ENCODE peak calls at places on chromosomes 5 and 9, in five cellular contexts. One of them, this sample, is unnamed.

GRCh38 chr9:76377791-76378190 is 16.4 kb downstream of the RFK start:
- DNase-seq in activated T-helper 9 cell treated with anti-CD3 and anti-CD28 coated beads, Interleukin-2, amount 50 U/mL, for 16 hours: no peak
- DNase-seq in activated CD4-positive, alpha-beta T cell treated with anti-CD3 and anti-CD28 coated beads for 36 hours: no peak
- DNase-seq in activated naive CD8-positive, alpha-beta T cell treated with anti-CD3 and anti-CD28 coated beads for 36 hours: no peak
- DNase-seq in fibroblast of lung: no peak
- DNase-seq in this sample: no peak

GRCh38 chr9:132792547-132792946 is 85.5 kb downstream of the AK8 start:
- DNase-seq in activated naive CD8-positive, alpha-beta T cell treated with anti-CD3 and anti-CD28 coated beads for 36 hours: no peak
- DNase-seq in activated CD4-positive, alpha-beta T cell treated with anti-CD3 and anti-CD28 coated beads for 36 hours: no peak
- DNase-seq in fibroblast of lung: no peak
- DNase-seq in activated T-helper 9 cell treated with anti-CD3 and anti-CD28 coated beads, Interleukin-2, amount 50 U/mL, for 16 hours: no peak
- DNase-seq in this sample: no peak

GRCh38 chr5:1324719-1325190 is 20.1 kb downstream of the CLPTM1L start:
- DNase-seq in activated CD4-positive, alpha-beta T cell treated with anti-CD3 and anti-CD28 coated beads for 36 hours: no peak
- DNase-seq in activated T-helper 9 cell treated with anti-CD3 and anti-CD28 coated beads, Interleukin-2, amount 50 U/mL, for 16 hours: no peak
- DNase-seq in activated naive CD8-positive, alpha-beta T cell treated with anti-CD3 and anti-CD28 coated beads for 36 hours: no peak
- DNase-seq in fibroblast of lung: no peak
- DNase-seq in this sample: no peak

GRCh38 chr5:66821626-66822429 is 225.6 kb downstream of the MAST4 start:
- DNase-seq in activated naive CD8-positive, alpha-beta T cell treated with anti-CD3 and anti-CD28 coated beads for 36 hours: peak
- DNase-seq in activated T-helper 9 cell treated with anti-CD3 and anti-CD28 coated beads, Interleukin-2, amount 50 U/mL, for 16 hours: no peak
- DNase-seq in activated CD4-positive, alpha-beta T cell treated with anti-CD3 and anti-CD28 coated beads for 36 hours: peak
- DNase-seq in fibroblast of lung: no peak
- DNase-seq in this sample: no peak

GRCh38 chr5:146340260-146341081 is 1.8 kb downstream of the POU4F3 start:
- DNase-seq in activated CD4-positive, alpha-beta T cell treated with anti-CD3 and anti-CD28 coated beads for 36 hours: peak
- DNase-seq in activated T-helper 9 cell treated with anti-CD3 and anti-CD28 coated beads, Interleukin-2, amount 50 U/mL, for 16 hours: no peak
- DNase-seq in fibroblast of lung: peak
- DNase-seq in activated naive CD8-positive, alpha-beta T cell treated with anti-CD3 and anti-CD28 coated beads for 36 hours: no peak
- DNase-seq in this sample: peak

GRCh38 chr5:18314192-18314778 is 680.0 kb downstream of the TAF11L14 start:
- DNase-seq in activated CD4-positive, alpha-beta T cell treated with anti-CD3 and anti-CD28 coated beads for 36 hours: peak
- DNase-seq in activated T-helper 9 cell treated with anti-CD3 and anti-CD28 coated beads, Interleukin-2, amount 50 U/mL, for 16 hours: no peak
- DNase-seq in fibroblast of lung: peak
- DNase-seq in activated naive CD8-positive, alpha-beta T cell treated with anti-CD3 and anti-CD28 coated beads for 36 hours: no peak
- DNase-seq in this sample: no peak

GRCh38 chr5:170306381-170306790 is 8.8 kb upstream of the LCP2 start:
- DNase-seq in activated T-helper 9 cell treated with anti-CD3 and anti-CD28 coated beads, Interleukin-2, amount 50 U/mL, for 16 hours: no peak
- DNase-seq in fibroblast of lung: peak
- DNase-seq in activated CD4-positive, alpha-beta T cell treated with anti-CD3 and anti-CD28 coated beads for 36 hours: peak
- DNase-seq in activated naive CD8-positive, alpha-beta T cell treated with anti-CD3 and anti-CD28 coated beads for 36 hours: no peak
- DNase-seq in this sample: no peak

GRCh38 chr9:93572636-93573035 is 3.7 kb upstream of the PHF2 start:
- DNase-seq in activated T-helper 9 cell treated with anti-CD3 and anti-CD28 coated beads, Interleukin-2, amount 50 U/mL, for 16 hours: no peak
- DNase-seq in fibroblast of lung: no peak
- DNase-seq in activated CD4-positive, alpha-beta T cell treated with anti-CD3 and anti-CD28 coated beads for 36 hours: no peak
- DNase-seq in activated naive CD8-positive, alpha-beta T cell treated with anti-CD3 and anti-CD28 coated beads for 36 hours: no peak
- DNase-seq in this sample: no peak

GRCh38 chr9:113219186-113219936 is 1.7 kb downstream of the FKBP15 start:
- DNase-seq in activated T-helper 9 cell treated with anti-CD3 and anti-CD28 coated beads, Interleukin-2, amount 50 U/mL, for 16 hours: no peak
- DNase-seq in fibroblast of lung: no peak
- DNase-seq in activated naive CD8-positive, alpha-beta T cell treated with anti-CD3 and anti-CD28 coated beads for 36 hours: no peak
- DNase-seq in activated CD4-positive, alpha-beta T cell treated with anti-CD3 and anti-CD28 coated beads for 36 hours: no peak
- DNase-seq in this sample: no peak

GRCh38 chr5:94771742-94772141 is 153.3 kb downstream of the SLF1 start:
- DNase-seq in activated naive CD8-positive, alpha-beta T cell treated with anti-CD3 and anti-CD28 coated beads for 36 hours: no peak
- DNase-seq in fibroblast of lung: no peak
- DNase-seq in activated T-helper 9 cell treated with anti-CD3 and anti-CD28 coated beads, Interleukin-2, amount 50 U/mL, for 16 hours: no peak
- DNase-seq in activated CD4-positive, alpha-beta T cell treated with anti-CD3 and anti-CD28 coated beads for 36 hours: no peak
- DNase-seq in this sample: no peak

GRCh38 chr5:158119852-158120708 is 261.1 kb upstream of the CLINT1 start:
- DNase-seq in activated CD4-positive, alpha-beta T cell treated with anti-CD3 and anti-CD28 coated beads for 36 hours: no peak
- DNase-seq in activated T-helper 9 cell treated with anti-CD3 and anti-CD28 coated beads, Interleukin-2, amount 50 U/mL, for 16 hours: no peak
- DNase-seq in activated naive CD8-positive, alpha-beta T cell treated with anti-CD3 and anti-CD28 coated beads for 36 hours: no peak
- DNase-seq in fibroblast of lung: peak
- DNase-seq in this sample: no peak

GRCh38 chr5:73911761-73912393 is 285.9 kb downstream of the ARHGEF28 start:
- DNase-seq in activated naive CD8-positive, alpha-beta T cell treated with anti-CD3 and anti-CD28 coated beads for 36 hours: no peak
- DNase-seq in activated CD4-positive, alpha-beta T cell treated with anti-CD3 and anti-CD28 coated beads for 36 hours: no peak
- DNase-seq in fibroblast of lung: peak
- DNase-seq in activated T-helper 9 cell treated with anti-CD3 and anti-CD28 coated beads, Interleukin-2, amount 50 U/mL, for 16 hours: no peak
- DNase-seq in this sample: no peak

GRCh38 chr5:88886756-88887741 is 4.1 kb upstream of the MEF2C start:
- DNase-seq in activated naive CD8-positive, alpha-beta T cell treated with anti-CD3 and anti-CD28 coated beads for 36 hours: no peak
- DNase-seq in activated CD4-positive, alpha-beta T cell treated with anti-CD3 and anti-CD28 coated beads for 36 hours: no peak
- DNase-seq in fibroblast of lung: no peak
- DNase-seq in activated T-helper 9 cell treated with anti-CD3 and anti-CD28 coated beads, Interleukin-2, amount 50 U/mL, for 16 hours: no peak
- DNase-seq in this sample: no peak

GRCh38 chr5:37871023-37871815 is 31.4 kb upstream of the GDNF start:
- DNase-seq in activated CD4-positive, alpha-beta T cell treated with anti-CD3 and anti-CD28 coated beads for 36 hours: no peak
- DNase-seq in fibroblast of lung: peak
- DNase-seq in activated naive CD8-positive, alpha-beta T cell treated with anti-CD3 and anti-CD28 coated beads for 36 hours: no peak
- DNase-seq in activated T-helper 9 cell treated with anti-CD3 and anti-CD28 coated beads, Interleukin-2, amount 50 U/mL, for 16 hours: no peak
- DNase-seq in this sample: no peak

GRCh38 chr5:149271717-149272558 is at the start of gene AFAP1L1:
- DNase-seq in activated naive CD8-positive, alpha-beta T cell treated with anti-CD3 and anti-CD28 coated beads for 36 hours: peak
- DNase-seq in fibroblast of lung: no peak
- DNase-seq in activated T-helper 9 cell treated with anti-CD3 and anti-CD28 coated beads, Interleukin-2, amount 50 U/mL, for 16 hours: no peak
- DNase-seq in activated CD4-positive, alpha-beta T cell treated with anti-CD3 and anti-CD28 coated beads for 36 hours: peak
- DNase-seq in this sample: no peak

This sample was measured in T-helper 1 cell.